ENCODE peak calls at places on chromosomes 12 and 14, in six cellular contexts. B is HCT116, X is GM12878, Y is K562, E is HepG2, U is H1. O is an unnamed sample. For H3K4me1 and H3K9me3, the result is how much of the 10 kb centered on the place peaks cover.

GRCh38 chr12:128940974-128941373 is 87.7 kb downstream of the GLT1D1 start:
- DNase-seq in B (no peak), X (no peak), Y (no peak), E (no peak), U (no peak), O (no peak)

GRCh38 chr14:50318031-50318626 is 6.0 kb downstream of the DMAC2L start:
- DNase-seq in B (peak), X (no peak), Y (peak), E (peak), U (no peak), O (no peak)

GRCh38 chr14:68562911-68563255 is 230.0 kb downstream of the ZFP36L1 start:
- DNase-seq in B (no peak), X (no peak), Y (no peak), E (no peak), U (no peak), O (no peak)

GRCh38 chr14:79820866-79821535 is 390.3 kb downstream of the DIO2 start:
- DNase-seq in B (no peak), X (no peak), Y (no peak), E (no peak), U (no peak), O (no peak)

GRCh38 chr12:95922231-95922630 is 20.2 kb downstream of the CCDC38 start:
- DNase-seq in B (no peak), X (no peak), Y (no peak), E (no peak), U (no peak), O (no peak)

GRCh38 chr12:110508071-110508586 is 6.0 kb downstream of the RAD9B start:
- DNase-seq in B (no peak), X (no peak), Y (no peak), E (no peak), U (no peak), O (no peak)

GRCh38 chr12:3309805-3310204 is 181.2 kb upstream of the PRMT8 start:
- DNase-seq in B (no peak), X (no peak), Y (no peak), E (no peak), U (no peak), O (no peak)

GRCh38 chr12:97685360-97685759 is 222.8 kb downstream of the RMST start:
- DNase-seq in B (no peak), X (no peak), Y (no peak), E (no peak), U (no peak), O (no peak)

GRCh38 chr12:14664434-14665023 is 31.9 kb downstream of the GUCY2C start:
- DNase-seq in B (peak), X (no peak), Y (peak), E (peak), U (no peak), O (no peak)

GRCh38 chr12:79407671-79408622 is 282.8 kb downstream of the PAWR start:
- DNase-seq in B (peak), X (peak), Y (peak), E (peak), U (peak), O (peak)

GRCh38 chr14:41597647-41598046 is 9.0 kb upstream of the LRFN5 start:
- DNase-seq in B (no peak), X (no peak), Y (peak), E (no peak), U (no peak), O (no peak)

GRCh38 chr14:74792249-74793039 is 29.3 kb downstream of the YLPM1 start:
- DNase-seq in B (no peak), X (no peak), Y (no peak), E (no peak), U (no peak), O (peak)

GRCh38 chr12:53258541-53259539 is 9.3 kb upstream of the ESPL1 start:
- DNase-seq in B (no peak), X (no peak), Y (peak), E (no peak), U (no peak), O (no peak)

DNA sequence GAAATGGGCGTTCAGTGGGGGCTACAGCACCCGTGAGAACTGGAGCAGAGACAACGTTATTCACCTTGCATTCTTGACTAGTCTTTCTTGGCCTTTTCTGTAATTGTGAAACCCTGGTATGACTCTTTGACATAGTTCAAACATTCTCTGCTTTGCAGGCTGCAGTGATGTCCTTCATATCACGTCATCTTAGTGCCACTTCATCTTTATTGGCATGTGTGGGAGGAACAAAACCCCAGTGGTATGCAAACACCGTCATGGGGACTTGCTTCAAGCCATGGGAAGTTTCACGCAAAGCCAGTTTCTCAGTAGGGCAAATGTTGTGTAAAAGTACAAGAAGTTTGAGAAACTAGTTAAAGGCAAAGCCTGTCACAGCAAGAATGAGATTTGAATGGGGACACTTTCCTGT is 20.2 kb upstream of the DUSP16 start:
- DNase-seq in B (no peak), X (peak), Y (no peak), E (peak), U (no peak), O (no peak)
- TF ChIP-seq ZNF274 in B (no peak), X (no peak), Y (no peak), E (no peak), U (no peak), O (no peak)

DNA sequence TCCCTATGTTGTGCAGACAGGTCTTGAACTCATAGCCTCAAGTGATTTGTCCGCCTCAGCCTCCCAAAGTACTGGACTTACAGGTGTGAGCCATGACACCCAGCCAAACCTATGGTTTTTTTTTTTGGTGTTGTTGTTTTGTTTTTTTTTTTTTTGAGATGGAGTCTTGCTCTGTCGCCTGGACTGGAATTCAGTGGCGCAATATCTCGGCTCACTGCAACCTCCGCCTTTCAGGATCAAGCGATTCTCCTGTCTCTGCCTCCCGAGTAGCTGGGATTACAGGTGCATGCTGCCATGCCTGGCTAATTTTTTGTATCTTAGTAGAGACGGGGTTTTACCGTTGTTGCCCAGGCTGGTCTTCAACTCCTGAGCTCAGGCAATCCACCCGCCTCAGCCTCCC is 11.3 kb upstream of the RCOR1 start:
- DNase-seq in B (no peak), X (no peak), Y (no peak), E (no peak), U (no peak), O (no peak)
- H3K4me1 ChIP-seq in B (under half), X (under half), Y (under half), E (half or more), U (under half), O (under half)

GRCh38 chr14:53260928-53261327 is 107.8 kb upstream of the DDHD1 start:
- DNase-seq in B (no peak), X (no peak), Y (no peak), E (no peak), U (no peak), O (no peak)

GRCh38 chr14:53265025-53265424 is 111.9 kb upstream of the DDHD1 start:
- DNase-seq in B (no peak), X (no peak), Y (no peak), E (no peak), U (no peak), O (no peak)

DNA sequence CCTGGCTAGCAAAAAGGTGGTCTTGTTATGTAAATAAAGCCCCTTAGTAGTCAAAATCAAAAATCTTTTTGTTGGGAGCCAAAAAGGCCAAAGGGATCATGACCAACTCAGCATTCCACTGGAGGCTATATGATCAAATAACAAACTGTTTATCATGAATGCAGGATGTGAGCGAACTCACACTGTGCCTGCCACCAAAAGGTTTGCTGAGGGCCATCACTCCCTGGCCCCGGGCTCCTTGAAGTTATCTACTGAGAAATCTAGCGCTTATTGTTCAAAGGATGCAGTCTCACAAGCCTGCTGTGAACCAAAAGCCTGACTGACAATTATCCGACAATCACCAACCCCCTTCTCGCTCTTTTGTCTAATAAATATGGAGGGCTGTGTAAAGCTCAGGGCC is 107.2 kb upstream of the DDHD1 start:
- DNase-seq in B (no peak), X (no peak), Y (no peak), E (no peak), U (no peak), O (no peak)
- H3K9me3 ChIP-seq in B (under half), X (under half), Y (under half), E (under half), U (under half), O (under half)

DNA sequence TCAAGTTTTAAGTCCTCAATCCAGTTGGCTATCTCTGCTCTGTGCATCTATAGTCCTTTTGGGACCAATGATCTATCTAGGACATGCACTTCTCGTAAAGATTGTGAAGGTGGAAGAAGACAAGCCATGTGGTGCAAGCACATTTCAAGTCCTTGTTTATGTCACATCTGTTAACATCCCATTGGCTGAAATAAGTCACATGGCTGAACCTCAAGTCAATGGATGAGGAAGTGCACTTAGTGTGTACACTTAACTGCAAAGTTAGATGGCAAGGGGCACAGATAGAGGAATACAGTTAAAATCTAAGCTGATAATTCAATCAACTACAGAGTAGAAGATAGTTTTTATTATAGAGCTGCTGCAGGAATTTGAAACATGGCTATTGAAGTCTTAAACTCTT is 362.8 kb upstream of the TBX3 start:
- DNase-seq in B (peak), X (no peak), Y (no peak), E (no peak), U (no peak), O (no peak)
- TF ChIP-seq ZNF274 in B (no peak), X (no peak), Y (no peak), E (no peak), U (no peak), O (no peak)

GRCh38 chr12:6535697-6535946 is 1.3 kb downstream of the GAPDH start:
- DNase-seq in B (no peak), X (no peak), Y (no peak), E (no peak), U (no peak), O (no peak)
- H3K4me1 ChIP-seq in B (under half), X (under half), Y (under half), E (under half), U (under half), O (under half)

DNA sequence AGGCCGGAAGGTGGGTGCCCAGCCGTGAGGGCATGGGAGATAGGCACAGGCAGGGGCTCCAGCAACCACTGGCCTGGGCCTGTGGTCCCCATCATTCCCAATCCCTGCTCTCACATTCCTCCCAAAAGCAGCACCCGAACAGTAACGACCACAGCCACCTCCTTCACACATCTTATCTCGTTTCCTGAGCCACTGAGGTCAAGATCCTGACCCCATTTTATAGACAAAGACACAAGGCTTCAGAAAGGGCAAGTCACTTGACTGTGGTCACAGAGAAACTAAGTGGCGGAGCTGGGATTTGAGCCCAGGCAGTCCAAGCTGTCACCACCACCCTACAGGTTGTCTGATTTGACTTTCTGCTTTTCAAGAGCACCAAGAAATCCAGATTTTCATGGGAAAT is 38.9 kb downstream of the DTX1 start:
- DNase-seq in B (no peak), X (no peak), Y (no peak), E (no peak), U (no peak), O (no peak)
- H3K9me3 ChIP-seq in B (under half), X (under half), Y (under half), E (under half), U (under half), O (under half)

GRCh38 chr12:50934981-50935807 is 17.1 kb upstream of the HIGD1C start:
- DNase-seq in B (no peak), X (no peak), Y (no peak), E (peak), U (no peak), O (no peak)

GRCh38 chr12:50932787-50933280 is 19.5 kb upstream of the HIGD1C start:
- DNase-seq in B (no peak), X (no peak), Y (no peak), E (peak), U (no peak), O (no peak)

GRCh38 chr12:50936821-50937220 is 15.5 kb upstream of the HIGD1C start:
- DNase-seq in B (no peak), X (no peak), Y (peak), E (no peak), U (no peak), O (no peak)

GRCh38 chr12:50933459-50934124 is 18.8 kb upstream of the HIGD1C start:
- DNase-seq in B (no peak), X (no peak), Y (peak), E (peak), U (no peak), O (no peak)

GRCh38 chr12:50934371-50934851 is 17.9 kb upstream of the HIGD1C start:
- DNase-seq in B (no peak), X (no peak), Y (no peak), E (no peak), U (no peak), O (no peak)
- TF ChIP-seq ZNF274 in B (no peak), X (no peak), Y (no peak), E (no peak), U (no peak), O (no peak)

O was measured in NT2/D1.